ENCODE peak calls at places on chromosomes 3 and 15, in four cellular contexts. R, Y, S and W are unnamed samples.

GRCh38 chr3:26087751-26088150 is 297.9 kb downstream of the OXSM start:
- DNase-seq in Y (no peak), S (no peak), R (no peak), W (no peak)

GRCh38 chr3:112056451-112056929 is 22.0 kb downstream of the TMPRSS7 start:
- DNase-seq in R (no peak), S (no peak), Y (no peak), W (peak)

GRCh38 chr3:63245842-63246241 is 32.3 kb upstream of the SYNPR start:
- DNase-seq in S (no peak), R (no peak), Y (no peak), W (no peak)

GRCh38 chr3:149479621-149480325 is 5.3 kb downstream of the TM4SF4 start:
- DNase-seq in S (no peak), R (no peak), Y (no peak), W (no peak)

GRCh38 chr3:129892857-129893615 is 475 bp downstream of the TMCC1 start:
- DNase-seq in Y (peak), S (peak), R (peak), W (peak)

GRCh38 chr3:154886437-154886836 is 193.7 kb upstream of the MME start:
- DNase-seq in Y (no peak), R (no peak), S (no peak), W (peak)

GRCh38 chr3:66394261-66395249 is 106.3 kb downstream of the LRIG1 start:
- DNase-seq in Y (no peak), R (no peak), S (no peak), W (no peak)

GRCh38 chr3:38521391-38521987 is 25.3 kb downstream of the EXOG start:
- DNase-seq in S (peak), Y (peak), R (peak), W (peak)

GRCh38 chr15:69393831-69394491 is 20.2 kb upstream of the KIF23 start:
- DNase-seq in Y (no peak), R (no peak), S (no peak), W (peak)

GRCh38 chr3:14328422-14328821 is 74.0 kb upstream of the SLC6A6 start:
- DNase-seq in S (no peak), Y (no peak), R (no peak), W (peak)

GRCh38 chr3:192170031-192170430 is 557.3 kb downstream of the FGF12 start:
- DNase-seq in R (no peak), S (no peak), Y (no peak), W (no peak)

GRCh38 chr3:15501126-15501525 is 20.4 kb downstream of the COLQ start:
- DNase-seq in R (no peak), Y (no peak), S (peak), W (no peak)

GRCh38 chr3:139107424-139108252 is 62.9 kb upstream of the PRR23C start:
- DNase-seq in Y (no peak), S (no peak), R (no peak), W (no peak)

GRCh38 chr3:50355829-50356552 is 3.3 kb downstream of the TMEM115 start:
- DNase-seq in Y (no peak), S (peak), R (no peak), W (no peak)
- TF ChIP-seq CTCF in Y (no peak), S (peak), R (no peak), W (no peak)

GRCh38 chr15:58064119-58065010 is 1.1 kb downstream of the ALDH1A2 start:
- DNase-seq in Y (no peak), S (no peak), R (no peak), W (no peak)
- H3K4me3 ChIP-seq in Y (no peak), S (no peak), R (no peak), W (no peak)

GRCh38 chr15:58420579-58421043 is 11.2 kb upstream of the LIPC start:
- DNase-seq in S (no peak), Y (no peak), R (no peak), W (no peak)
- TF ChIP-seq CTCF in S (no peak), Y (no peak), R (no peak), W (no peak)

GRCh38 chr3:184016169-184016570 is 1.5 kb downstream of the ABCC5 start:
- DNase-seq in S (no peak), R (no peak), Y (peak), W (no peak)
- H3K4me3 ChIP-seq in S (peak), R (no peak), Y (no peak), W (peak)

GRCh38 chr15:67611803-67612369 is 69.4 kb downstream of the MAP2K5 start:
- DNase-seq in R (no peak), S (no peak), Y (no peak), W (no peak)

GRCh38 chr15:67618312-67618711 is 75.8 kb downstream of the MAP2K5 start:
- DNase-seq in R (no peak), Y (no peak), S (no peak), W (no peak)

GRCh38 chr15:67607959-67608605 is 65.6 kb downstream of the MAP2K5 start:
- DNase-seq in Y (peak), R (no peak), S (no peak), W (no peak)

GRCh38 chr15:67613708-67614107 is 71.2 kb downstream of the MAP2K5 start:
- DNase-seq in Y (no peak), R (no peak), S (no peak), W (no peak)
- TF ChIP-seq CTCF in Y (no peak), R (no peak), S (peak), W (no peak)

DNA sequence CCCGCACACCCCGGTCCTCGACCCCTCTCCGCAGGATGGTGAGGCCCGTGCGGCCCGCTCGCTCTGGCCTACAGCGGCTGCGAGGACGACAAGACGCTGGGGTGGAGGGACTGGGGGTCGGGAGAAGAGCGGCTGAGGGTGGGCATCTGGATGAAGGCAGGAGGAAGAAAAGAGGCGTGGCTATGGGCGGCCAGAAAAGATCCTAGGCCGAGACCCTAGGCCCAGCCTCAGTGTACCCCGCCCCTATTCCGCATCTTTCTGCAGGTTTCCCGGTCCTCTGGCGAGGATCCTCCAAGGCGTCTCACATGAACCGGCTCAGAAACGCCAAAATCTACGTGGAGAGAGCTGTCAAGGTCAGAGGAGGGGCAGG is 280 bp downstream of the TTLL3 start:
- DNase-seq in S (no peak), Y (peak), R (no peak), W (no peak)
- H3K4me3 ChIP-seq in S (peak), Y (peak), R (peak), W (peak)